ENCODE peak calls at places on chromosomes 13 and 19, in six cellular contexts. V, H, S, P, X and F are unnamed samples.
A peak's percentile ranks its signal among the peaks of the same experiment; 100 is the strongest.

GRCh38 chr13:109547942-109548860 is 238.2 kb downstream of the IRS2 start:
- DNase-seq in V (no peak), H (no peak), S (no peak), P (no peak), X (no peak), F (no peak)

GRCh38 chr13:33026489-33027152 is 10.4 kb downstream of the KL start:
- DNase-seq in V (no peak), H (no peak), S (no peak), P (no peak), X (no peak), F (no peak)

GRCh38 chr13:94305463-94305862 is 174.0 kb downstream of the DCT start:
- DNase-seq in V (no peak), H (peak; percentile 74), S (no peak), P (no peak), X (no peak), F (no peak)

GRCh38 chr19:41356984-41357739 is 3.4 kb upstream of the TGFB1 start:
- DNase-seq in V (no peak), H (no peak), S (no peak), P (peak; percentile 84), X (peak; percentile 50), F (no peak)

GRCh38 chr19:17292301-17293074 is 10.7 kb downstream of the ABHD8 start:
- DNase-seq in V (peak; percentile 85), H (peak; percentile 60), S (no peak), P (peak; percentile 87), X (peak; percentile 76), F (peak; percentile 88)

GRCh38 chr19:18397242-18398202 is at the start of gene LRRC25:
- DNase-seq in V (peak; percentile 84), H (no peak), S (no peak), P (peak; percentile 38), X (no peak), F (peak; percentile 58)

GRCh38 chr19:3035542-3036118 is 6.5 kb upstream of the TLE2 start:
- DNase-seq in V (peak; percentile 99), H (peak; percentile 98), S (peak; percentile 99), P (peak; percentile 99), X (peak; percentile 95), F (peak; percentile 99)

GRCh38 chr13:78608705-78609463 is 5.5 kb upstream of the POU4F1 start:
- DNase-seq in V (no peak), H (no peak), S (no peak), P (no peak), X (no peak), F (peak; percentile 24)

GRCh38 chr13:100088282-100088647 is 628 bp upstream of the PCCA start:
- DNase-seq in V (no peak), H (no peak), S (no peak), P (no peak), X (no peak), F (no peak)

GRCh38 chr13:36819811-36820140 is 754 bp downstream of the RFXAP start:
- DNase-seq in V (no peak), H (no peak), S (no peak), P (peak; percentile 66), X (no peak), F (peak; percentile 36)

GRCh38 chr13:49023441-49023840 is 47.7 kb downstream of the FNDC3A start:
- DNase-seq in V (no peak), H (peak; percentile 52), S (no peak), P (no peak), X (no peak), F (no peak)

GRCh38 chr13:47287291-47287751 is 390.5 kb upstream of the HTR2A start:
- DNase-seq in V (no peak), H (peak; percentile 76), S (no peak), P (no peak), X (no peak), F (no peak)

GRCh38 chr19:40355975-40356680 is 7.6 kb downstream of the PLD3 start:
- DNase-seq in V (no peak), H (no peak), S (no peak), P (no peak), X (no peak), F (no peak)

GRCh38 chr13:32443111-32443510 is 15.2 kb upstream of the N4BP2L1 start:
- DNase-seq in V (no peak), H (no peak), S (no peak), P (peak; percentile 71), X (peak; percentile 47), F (peak; percentile 27)

GRCh38 chr13:25116044-25116443 is 20.1 kb downstream of the PABPC3 start:
- DNase-seq in V (no peak), H (no peak), S (no peak), P (no peak), X (no peak), F (no peak)

GRCh38 chr13:36858285-36858684 is 39.3 kb downstream of the RFXAP start:
- DNase-seq in V (no peak), H (no peak), S (no peak), P (peak; percentile 56), X (no peak), F (peak; percentile 37)

GRCh38 chr19:53394522-53394973 is 401 bp upstream of the ZNF765 start:
- DNase-seq in V (peak; percentile 82), H (no peak), S (no peak), P (no peak), X (no peak), F (peak; percentile 33)

GRCh38 chr13:74229242-74229641 is 95.0 kb upstream of the KLF12 start:
- DNase-seq in V (no peak), H (no peak), S (no peak), P (no peak), X (no peak), F (no peak)

GRCh38 chr13:93080587-93080986 is 146.0 kb upstream of the GPC6 start:
- DNase-seq in V (no peak), H (no peak), S (peak; percentile 76), P (no peak), X (no peak), F (peak; percentile 20)

GRCh38 chr13:113184568-113185440 is 23.7 kb downstream of the PCID2 start:
- DNase-seq in V (no peak), H (no peak), S (no peak), P (peak; percentile 44), X (no peak), F (no peak)